ENCODE peak calls at places on chromosome 3, in ten cellular contexts. V is hepatocyte; H is GM19239; U is colonic mucosa; T is NT2/D1; P is activated T-helper 1 cell treated with anti-CD3 and anti-CD28 coated beads, Interleukin-12 subunit alpha, Interleukin-12 subunit beta, Interleukin-2, Interleukin-4 antibody, amounts not matched to agents 30 ng/mL and 10 ng/mL and 1 ng/mL, durations not matched to agents 14 hours and 24 hours and 36 hours; D is MV-4-11; L is NCI-H1436; S is DMS153; A is iris pigment epithelial cell. R is an unnamed sample.

GRCh38 chr3:73745429-73746247 is 120.9 kb upstream of the PDZRN3 start:
- DNase-seq in S (no peak), P (no peak), V (no peak), H (no peak), L (peak), T (no peak), U (no peak), A (no peak), D (no peak), R (no peak)

GRCh38 chr3:72396899-72397298 is 451.3 kb downstream of the SHQ1 start:
- DNase-seq in A (no peak), P (no peak), D (no peak), V (no peak), T (no peak), H (no peak), L (no peak), S (no peak), U (no peak), R (no peak)

GRCh38 chr3:130971208-130971607 is 55.4 kb downstream of the ASTE1 start:
- DNase-seq in P (no peak), U (no peak), V (no peak), S (no peak), A (peak), T (no peak), L (no peak), H (no peak), D (no peak), R (no peak)

GRCh38 chr3:16788440-16789057 is 96.2 kb upstream of the PLCL2 start:
- DNase-seq in D (peak), U (no peak), L (no peak), T (no peak), V (no peak), P (no peak), S (no peak), A (no peak), H (no peak), R (no peak)

GRCh38 chr3:173128633-173129032 is 12.4 kb downstream of the SPATA16 start:
- DNase-seq in T (no peak), V (no peak), A (no peak), D (no peak), U (no peak), L (no peak), S (no peak), P (no peak), H (no peak), R (no peak)

GRCh38 chr3:124997303-124998246 is 58.2 kb downstream of the HEG1 start:
- DNase-seq in H (no peak), U (no peak), S (no peak), L (no peak), P (no peak), A (no peak), T (no peak), V (no peak), D (no peak), R (no peak)

GRCh38 chr3:14925729-14926591 is 21.4 kb upstream of the NR2C2 start:
- DNase-seq in L (peak), V (peak), U (peak), S (no peak), T (peak), P (no peak), D (peak), H (peak), A (peak), R (peak)

GRCh38 chr3:149023951-149024350 is 32.6 kb downstream of the GYG1 start:
- DNase-seq in H (no peak), U (no peak), T (no peak), P (no peak), D (no peak), V (no peak), S (no peak), A (no peak), L (no peak), R (no peak)

GRCh38 chr3:71585891-71586809 is 2.6 kb upstream of the FOXP1 start:
- DNase-seq in S (no peak), U (no peak), L (no peak), P (no peak), T (no peak), V (peak), A (peak), D (peak), H (no peak), R (peak)

GRCh38 chr3:72485649-72486048 is 362.6 kb downstream of the SHQ1 start:
- DNase-seq in T (no peak), D (no peak), U (no peak), S (no peak), A (no peak), H (no peak), L (no peak), P (no peak), V (no peak), R (no peak)

GRCh38 chr3:161946443-161946960 is 449.9 kb downstream of the OTOL1 start:
- DNase-seq in S (no peak), L (no peak), V (no peak), H (no peak), D (peak), P (no peak), U (no peak), A (no peak), T (no peak), R (no peak)

GRCh38 chr3:141901914-141902313 is 25.5 kb downstream of the ATP1B3 start:
- DNase-seq in L (no peak), S (no peak), V (no peak), H (no peak), D (peak), A (no peak), P (no peak), T (no peak), U (no peak), R (no peak)

GRCh38 chr3:165903885-165904284 is 66.7 kb upstream of the BCHE start:
- DNase-seq in V (no peak), D (no peak), U (no peak), L (no peak), A (peak), T (no peak), P (no peak), S (no peak), H (no peak), R (no peak)

GRCh38 chr3:8147726-8148125 is 353.9 kb upstream of the LMCD1 start:
- DNase-seq in U (no peak), D (no peak), L (no peak), A (no peak), P (no peak), T (no peak), S (no peak), V (no peak), H (no peak), R (no peak)

GRCh38 chr3:5016218-5017161 is 37.3 kb downstream of the BHLHE40 start:
- DNase-seq in L (no peak), S (no peak), U (peak), A (peak), V (peak), H (no peak), P (peak), T (no peak), D (peak), R (peak)

GRCh38 chr3:43156812-43157455 is 51.1 kb upstream of the POMGNT2 start:
- DNase-seq in T (no peak), P (no peak), S (no peak), L (no peak), U (no peak), V (no peak), A (no peak), D (no peak), H (no peak), R (no peak)

GRCh38 chr3:184372911-184373310 is 5.1 kb downstream of the THPO start:
- DNase-seq in A (no peak), L (no peak), P (no peak), H (no peak), U (no peak), D (no peak), V (no peak), S (no peak), T (no peak), R (peak)

GRCh38 chr3:94082412-94082937 is 19.6 kb downstream of the NSUN3 start:
- DNase-seq in U (no peak), P (no peak), T (no peak), L (no peak), H (no peak), A (no peak), S (peak), V (no peak), D (no peak), R (no peak)

GRCh38 chr3:184541886-184542562 is 19.6 kb upstream of the EPHB3 start:
- DNase-seq in H (no peak), D (no peak), T (no peak), A (no peak), S (no peak), U (peak), L (no peak), P (no peak), V (no peak), R (no peak)

GRCh38 chr3:11847607-11848006 is 922 bp upstream of the TAMM41 start:
- DNase-seq in S (peak), L (no peak), V (no peak), U (no peak), T (no peak), H (no peak), A (no peak), D (no peak), P (no peak), R (no peak)

GRCh38 chr3:55283441-55283925 is 203.6 kb downstream of the WNT5A start:
- DNase-seq in V (no peak), T (no peak), P (no peak), A (no peak), D (no peak), H (no peak), U (no peak), S (no peak), L (no peak), R (no peak)

GRCh38 chr3:48180021-48180420 is 8.2 kb downstream of the CDC25A start:
- DNase-seq in A (no peak), D (no peak), H (no peak), T (no peak), U (no peak), S (no peak), P (no peak), L (no peak), V (no peak), R (no peak)

GRCh38 chr3:38739396-38739689 is 76.7 kb downstream of the SCN10A start:
- DNase-seq in S (no peak), U (no peak), T (no peak), P (no peak), V (no peak), H (no peak), A (peak), D (no peak), L (no peak), R (no peak)

GRCh38 chr3:161598639-161599038 is 102.0 kb downstream of the OTOL1 start:
- DNase-seq in S (no peak), D (peak), V (no peak), H (no peak), T (no peak), U (no peak), A (no peak), L (no peak), P (no peak), R (no peak)

GRCh38 chr3:48897401-48898376 is 993 bp downstream of the SLC25A20 start:
- DNase-seq in D (no peak), T (no peak), P (no peak), A (no peak), S (no peak), H (no peak), U (peak), V (peak), L (no peak), R (no peak)

GRCh38 chr3:78645628-78646310 is 1122.0 kb downstream of the ROBO1 start:
- DNase-seq in H (peak), L (peak), A (peak), U (peak), V (peak), P (no peak), S (peak), D (peak), T (peak), R (peak)

GRCh38 chr3:169923189-169923588 is 11.8 kb downstream of the SAMD7 start:
- DNase-seq in V (peak), S (peak), P (no peak), H (no peak), T (no peak), D (no peak), L (peak), A (peak), U (peak), R (no peak)

GRCh38 chr3:149340310-149340933 is 7.0 kb upstream of the TM4SF18 start:
- DNase-seq in T (no peak), V (no peak), H (no peak), A (peak), S (peak), P (no peak), L (peak), U (no peak), D (no peak), R (peak)

GRCh38 chr3:48847586-48848423 is at the start of gene PRKAR2A:
- DNase-seq in L (peak), P (peak), D (peak), U (peak), S (peak), T (peak), V (peak), H (peak), A (peak), R (peak)

GRCh38 chr3:48465531-48466378 is 19.2 kb downstream of the ATRIP start:
- DNase-seq in L (peak), V (peak), A (peak), D (peak), U (peak), S (peak), P (peak), H (peak), T (peak), R (peak)

GRCh38 chr3:42647821-42648459 is 5.6 kb upstream of the ZBTB47 start:
- DNase-seq in A (no peak), V (no peak), U (no peak), T (peak), P (no peak), D (no peak), H (no peak), S (no peak), L (no peak), R (no peak)

GRCh38 chr3:131553495-131554247 is 50.9 kb upstream of the MRPL3 start:
- DNase-seq in D (no peak), L (no peak), T (no peak), U (no peak), S (no peak), H (peak), A (no peak), V (no peak), P (no peak), R (no peak)

GRCh38 chr3:54240319-54240718 is 118.0 kb downstream of the CACNA2D3 start:
- DNase-seq in U (no peak), L (no peak), A (no peak), P (no peak), V (no peak), D (no peak), H (no peak), T (no peak), S (no peak), R (no peak)

GRCh38 chr3:127137113-127137512 is 55.8 kb upstream of the PRR23E start:
- DNase-seq in T (no peak), D (no peak), A (no peak), H (no peak), L (no peak), S (peak), V (no peak), P (no peak), U (no peak), R (no peak)

GRCh38 chr3:28989646-28990089 is 291.2 kb upstream of the RBMS3 start:
- DNase-seq in D (peak), V (no peak), P (no peak), S (no peak), H (no peak), T (no peak), A (peak), U (no peak), L (no peak), R (no peak)

GRCh38 chr3:113051827-113052226 is 61.0 kb downstream of the GTPBP8 start:
- DNase-seq in L (no peak), P (no peak), T (no peak), V (peak), S (no peak), U (no peak), D (no peak), H (no peak), A (no peak), R (no peak)

GRCh38 chr3:44468572-44469520 is 8.6 kb downstream of the ZNF445 start:
- DNase-seq in V (no peak), T (no peak), D (no peak), S (no peak), L (no peak), U (no peak), H (no peak), P (no peak), A (peak), R (no peak)

GRCh38 chr3:30426319-30426993 is 179.9 kb upstream of the TGFBR2 start:
- DNase-seq in A (peak), L (no peak), H (no peak), U (peak), V (peak), S (no peak), T (no peak), D (no peak), P (no peak), R (no peak)

R was measured in NCI-H510A treated with DMSO at 0.1 percent for 48 hours.